ENCODE peak calls at places on chromosomes 6 and 20, in four cellular contexts. X is AG04450, Q is hepatocyte, E is WERI-Rb-1. C is an unnamed sample.

GRCh38 chr20:58048096-58048702 is 180.3 kb downstream of the ANKRD60 start:
- DNase-seq in Q (peak), X (no peak), E (no peak), C (no peak)

GRCh38 chr6:154624038-154624599 is 109.1 kb upstream of the SCAF8 start:
- DNase-seq in E (no peak), Q (no peak), X (no peak), C (no peak)

GRCh38 chr20:3777726-3778629 is 3.3 kb downstream of the SPEF1 start:
- DNase-seq in Q (peak), E (peak), X (no peak), C (peak)

GRCh38 chr6:67345946-67346345 is 1289.1 kb upstream of the ADGRB3 start:
- DNase-seq in E (no peak), Q (no peak), X (no peak), C (no peak)

GRCh38 chr20:37534401-37535157 is 6.9 kb upstream of the BLCAP start:
- DNase-seq in Q (peak), X (no peak), E (peak), C (peak)

GRCh38 chr6:33905081-33905609 is 101.3 kb upstream of the MLN start:
- DNase-seq in E (no peak), X (no peak), Q (no peak), C (no peak)

GRCh38 chr6:39330476-39330875 is 8.0 kb upstream of the KCNK16 start:
- DNase-seq in X (no peak), Q (no peak), E (no peak), C (no peak)

GRCh38 chr6:144653885-144654505 is 368.9 kb downstream of the UTRN start:
- DNase-seq in X (no peak), Q (no peak), E (no peak), C (peak)

GRCh38 chr6:144882425-144882824 is 597.3 kb downstream of the UTRN start:
- DNase-seq in Q (no peak), E (no peak), X (no peak), C (no peak)

GRCh38 chr6:75296811-75297779 is 12.5 kb upstream of the TMEM30A start:
- DNase-seq in E (no peak), X (no peak), Q (peak), C (peak)

GRCh38 chr20:58717278-58718091 is 24.9 kb downstream of the NPEPL1 start:
- DNase-seq in X (no peak), Q (peak), E (no peak), C (peak)

DNA sequence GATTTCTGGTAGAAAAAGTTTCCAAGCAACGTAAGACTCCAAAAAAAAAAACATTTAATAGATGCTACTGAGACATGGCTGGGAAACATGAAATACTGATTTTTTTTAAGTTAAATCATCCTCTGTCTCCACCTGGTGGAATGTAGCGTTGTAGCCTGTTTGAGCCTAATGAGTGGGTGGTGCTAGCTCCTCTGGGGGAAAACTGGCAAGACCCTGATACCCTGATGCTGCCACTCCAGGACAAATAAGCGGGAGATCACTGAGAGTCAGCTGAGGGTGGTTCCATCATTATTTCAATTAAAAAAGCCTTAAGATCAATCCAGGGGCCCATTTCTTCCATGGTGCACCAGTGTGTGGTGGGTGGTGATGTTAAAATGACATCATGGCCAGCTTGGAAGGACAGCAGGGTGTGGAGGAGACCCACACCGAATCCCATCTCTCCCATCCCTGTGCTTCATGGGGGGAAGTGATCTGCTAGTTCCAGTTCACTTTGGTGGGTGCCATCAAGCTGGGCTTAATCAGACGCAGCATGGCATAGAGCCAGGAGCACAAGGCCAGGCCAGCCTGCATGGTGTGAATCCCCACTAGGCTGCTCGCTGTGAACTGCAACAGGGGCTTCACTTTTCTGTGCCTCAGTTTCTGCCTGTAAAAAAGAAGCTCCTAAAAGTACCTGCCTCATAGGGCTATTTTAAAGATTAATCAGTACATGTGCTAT is 12.8 kb upstream of the MRPS10 start:
- DNase-seq in X (no peak), E (no peak), Q (no peak), C (peak)
- TF ChIP-seq CTCF in X (peak), E (peak), Q (peak), C (peak)

GRCh38 chr20:25083773-25084615 is 2.1 kb upstream of the VSX1 start:
- DNase-seq in E (peak), Q (peak), X (no peak), C (no peak)
- TF ChIP-seq CTCF in E (peak), Q (peak), X (peak), C (no peak)

DNA sequence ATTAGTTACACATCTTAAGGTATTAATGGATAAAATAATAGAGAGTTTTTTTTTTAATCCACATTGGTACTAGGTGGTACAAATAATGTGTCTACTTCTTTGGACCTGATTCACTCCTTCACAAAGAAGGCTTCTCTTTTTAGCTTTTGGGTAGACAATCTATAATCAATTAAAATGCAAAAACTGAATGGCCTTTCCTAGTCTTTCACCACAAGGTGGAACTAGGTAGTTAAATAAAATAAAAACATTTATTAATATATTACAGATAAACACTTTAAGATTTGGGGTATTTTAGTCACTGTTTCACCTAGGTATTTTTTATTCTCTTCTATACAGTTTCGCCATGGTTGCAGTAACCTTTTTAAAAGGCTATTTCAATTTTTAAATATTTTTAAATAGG is 68.3 kb upstream of the DST start:
- DNase-seq in E (no peak), X (no peak), Q (no peak), C (no peak)
- TF ChIP-seq CTCF in E (no peak), X (no peak), Q (peak), C (no peak)

GRCh38 chr20:46520976-46521579 is 7.7 kb upstream of the ZNF334 start:
- DNase-seq in E (peak), X (peak), Q (peak), C (peak)
- TF ChIP-seq CTCF in E (peak), X (peak), Q (peak), C (peak)

GRCh38 chr20:31474097-31474436 is 860 bp downstream of the DEFB124 start:
- DNase-seq in X (no peak), Q (no peak), E (no peak), C (peak)
- TF ChIP-seq CTCF in X (no peak), Q (no peak), E (no peak), C (no peak)

GRCh38 chr20:24834310-24834709 is 114.8 kb upstream of the CST7 start:
- DNase-seq in Q (no peak), E (no peak), X (no peak), C (no peak)
- TF ChIP-seq CTCF in Q (no peak), E (no peak), X (no peak), C (no peak)

GRCh38 chr6:166440729-166441128 is 58.0 kb upstream of the MPC1 start:
- DNase-seq in Q (no peak), E (no peak), X (no peak), C (no peak)

GRCh38 chr6:166441641-166442078 is 58.9 kb upstream of the MPC1 start:
- DNase-seq in X (no peak), Q (no peak), E (no peak), C (no peak)

GRCh38 chr6:166442131-166442530 is 59.4 kb upstream of the MPC1 start:
- DNase-seq in E (no peak), Q (no peak), X (no peak), C (no peak)

GRCh38 chr6:166444446-166444845 is 61.7 kb upstream of the MPC1 start:
- DNase-seq in Q (no peak), X (no peak), E (no peak), C (no peak)

DNA sequence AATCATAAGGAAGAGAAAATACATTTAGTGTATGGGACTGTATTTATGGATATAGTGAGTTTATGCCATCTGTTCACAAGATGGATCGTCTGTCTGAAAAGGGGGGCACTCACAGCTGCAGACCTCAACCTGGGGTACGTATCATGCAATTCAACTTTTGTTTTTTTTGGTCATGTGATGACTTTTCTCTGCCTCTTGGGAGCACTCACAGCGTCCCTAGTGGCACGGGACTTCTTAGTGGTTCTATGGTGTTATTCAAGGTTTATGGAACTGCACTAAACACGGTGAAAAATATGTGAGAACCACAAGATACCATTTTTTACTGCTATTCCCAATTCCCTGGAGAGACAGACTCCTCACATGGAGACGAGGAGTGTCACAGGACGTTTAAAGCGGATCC is 60.4 kb upstream of the MPC1 start:
- DNase-seq in E (no peak), Q (no peak), X (no peak), C (no peak)
- TF ChIP-seq CTCF in E (no peak), Q (no peak), X (no peak), C (no peak)

GRCh38 chr6:138402833-138403187 is 1.2 kb upstream of the HEBP2 start:
- DNase-seq in X (no peak), E (no peak), Q (no peak), C (no peak)

GRCh38 chr6:138403801-138404665 is at the start of gene HEBP2:
- DNase-seq in Q (peak), E (peak), X (no peak), C (peak)

GRCh38 chr6:138401960-138402832 is 1.8 kb upstream of the HEBP2 start:
- DNase-seq in E (no peak), X (no peak), Q (no peak), C (no peak)

GRCh38 chr6:138404666-138405337 is 779 bp downstream of the HEBP2 start:
- DNase-seq in E (no peak), X (no peak), Q (peak), C (no peak)

DNA sequence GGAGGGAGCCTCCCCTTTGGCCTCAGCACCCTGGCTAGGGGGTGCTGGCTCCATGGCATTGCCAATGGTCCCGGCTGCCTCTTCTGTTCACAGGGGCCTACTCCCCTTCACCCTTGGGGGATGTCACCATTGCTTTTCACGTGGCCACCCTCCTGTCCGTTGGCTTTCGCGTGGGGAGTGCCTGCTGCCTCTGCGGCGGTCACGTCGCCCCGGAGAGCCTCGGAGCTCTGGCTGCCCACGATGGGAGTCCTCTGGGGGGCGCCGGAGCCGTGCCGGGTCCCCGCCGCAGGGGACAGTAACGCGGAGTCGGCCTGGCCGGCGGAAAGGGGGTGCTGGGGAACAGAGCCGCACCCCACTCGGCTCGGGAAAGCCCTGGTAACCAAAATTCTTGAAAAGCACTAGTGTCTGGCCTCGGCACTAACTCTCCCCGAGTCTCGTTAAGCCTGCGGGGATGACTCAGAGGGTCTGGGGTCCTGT is 661 bp upstream of the HEBP2 start:
- DNase-seq in Q (peak), E (peak), X (no peak), C (peak)
- TF ChIP-seq CTCF in Q (peak), E (peak), X (peak), C (peak)

C was measured in GM10248.